ENCODE peak calls at places on chromosomes 13 and 19, in four cellular contexts. A, G, L and C are unnamed samples.

GRCh38 chr13:100349594-100349993 is 239.0 kb downstream of the GGACT start:
- DNase-seq in A (no peak), G (no peak), L (no peak), C (no peak)

GRCh38 chr13:64640002-64640401 is 2590.1 kb downstream of the PCDH9 start:
- DNase-seq in A (peak), G (peak), L (no peak), C (no peak)

GRCh38 chr13:20424959-20425358 is 100.7 kb downstream of the CRYL1 start:
- DNase-seq in A (no peak), G (no peak), L (no peak), C (no peak)

GRCh38 chr13:25741796-25742195 is 310.0 kb downstream of the SHISA2 start:
- DNase-seq in A (no peak), G (no peak), L (no peak), C (no peak)

GRCh38 chr19:32901504-32902161 is 32.1 kb upstream of the SLC7A9 start:
- DNase-seq in A (no peak), G (no peak), L (no peak), C (no peak)

GRCh38 chr13:23778879-23779278 is 110.3 kb downstream of the MIPEP start:
- DNase-seq in A (peak), G (no peak), L (no peak), C (no peak)

GRCh38 chr19:34172661-34173144 is 399 bp downstream of the LSM14A start:
- DNase-seq in A (no peak), G (no peak), L (peak), C (no peak)

GRCh38 chr13:48727252-48728011 is 73.7 kb downstream of the CYSLTR2 start:
- DNase-seq in A (peak), G (no peak), L (no peak), C (no peak)

GRCh38 chr13:23551213-23552008 is 18.8 kb upstream of the TNFRSF19 start:
- DNase-seq in A (no peak), G (no peak), L (no peak), C (no peak)

GRCh38 chr19:40266111-40266510 is 19.0 kb downstream of the AKT2 start:
- DNase-seq in A (no peak), G (no peak), L (no peak), C (no peak)

GRCh38 chr13:110957181-110957884 is 42.5 kb upstream of the ANKRD10 start:
- DNase-seq in A (peak), G (no peak), L (no peak), C (no peak)

GRCh38 chr19:40519352-40520322 is 52.8 kb downstream of the SPTBN4 start:
- DNase-seq in A (peak), G (no peak), L (no peak), C (no peak)

GRCh38 chr13:106616729-106617128 is 48.8 kb upstream of the ARGLU1 start:
- DNase-seq in A (no peak), G (no peak), L (no peak), C (no peak)

GRCh38 chr19:37334179-37335071 is 36.5 kb upstream of the ZNF527 start:
- DNase-seq in A (peak), G (peak), L (peak), C (peak)

GRCh38 chr13:36131931-36132297 is 732 bp upstream of the DCLK1 start:
- DNase-seq in A (no peak), G (no peak), L (no peak), C (no peak)

GRCh38 chr13:51643114-51643881 is 59.0 kb downstream of the WDFY2 start:
- DNase-seq in A (peak), G (peak), L (no peak), C (no peak)
- TF ChIP-seq FOS in A (peak), G (peak), L (no peak), C (no peak)

DNA sequence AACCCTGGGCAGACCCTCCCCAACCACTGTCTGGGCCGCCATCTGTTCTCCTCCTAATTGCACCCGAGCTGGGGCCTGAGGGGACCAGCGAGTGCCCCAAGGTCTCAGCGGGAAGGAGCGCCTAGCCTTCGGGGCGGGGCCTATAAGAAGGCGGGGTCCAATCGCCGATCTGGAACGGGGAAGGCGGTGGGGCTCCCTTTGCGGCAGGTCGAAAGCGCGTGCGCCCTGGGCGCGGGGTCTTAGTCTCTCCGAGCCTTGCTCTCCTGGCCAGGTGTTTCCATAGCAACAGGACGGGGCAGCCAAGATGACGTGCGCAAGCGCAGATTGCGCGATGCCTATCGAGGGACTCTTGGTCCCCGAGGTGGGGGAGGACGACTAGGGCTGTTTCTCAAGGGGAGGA is 2.8 kb downstream of the MAST1 start:
- DNase-seq in A (peak), G (no peak), L (peak), C (no peak)
- TF ChIP-seq FOS in A (no peak), G (no peak), L (no peak), C (no peak)

GRCh38 chr13:85076343-85076742 is 722.9 kb downstream of the SLITRK6 start:
- DNase-seq in A (no peak), G (no peak), L (no peak), C (no peak)

GRCh38 chr13:85080726-85081125 is 718.5 kb downstream of the SLITRK6 start:
- DNase-seq in A (no peak), G (no peak), L (no peak), C (no peak)

GRCh38 chr13:85074543-85075313 is 724.5 kb downstream of the SLITRK6 start:
- DNase-seq in A (no peak), G (no peak), L (no peak), C (no peak)
- TF ChIP-seq FOS in A (no peak), G (no peak), L (no peak), C (no peak)

GRCh38 chr13:72384879-72385278 is 342.6 kb downstream of the MZT1 start:
- DNase-seq in A (peak), G (no peak), L (no peak), C (no peak)
- TF ChIP-seq FOS in A (no peak), G (no peak), L (no peak), C (no peak)

GRCh38 chr19:51372649-51373504 is at the start of gene NKG7:
- DNase-seq in A (no peak), G (no peak), L (peak), C (peak)
- TF ChIP-seq FOS in A (no peak), G (no peak), L (no peak), C (no peak)

GRCh38 chr13:33454844-33455256 is 169.3 kb upstream of the STARD13 start:
- DNase-seq in A (peak), G (no peak), L (no peak), C (no peak)

GRCh38 chr13:33450956-33451709 is 165.6 kb upstream of the STARD13 start:
- DNase-seq in A (no peak), G (no peak), L (no peak), C (no peak)

GRCh38 chr13:33452873-33453558 is 167.5 kb upstream of the STARD13 start:
- DNase-seq in A (no peak), G (no peak), L (no peak), C (no peak)

GRCh38 chr13:33453911-33454310 is 168.4 kb upstream of the STARD13 start:
- DNase-seq in A (peak), G (no peak), L (no peak), C (no peak)

GRCh38 chr13:33455291-33455690 is 169.7 kb upstream of the STARD13 start:
- DNase-seq in A (no peak), G (no peak), L (no peak), C (no peak)
- TF ChIP-seq FOS in A (no peak), G (no peak), L (no peak), C (no peak)

DNA sequence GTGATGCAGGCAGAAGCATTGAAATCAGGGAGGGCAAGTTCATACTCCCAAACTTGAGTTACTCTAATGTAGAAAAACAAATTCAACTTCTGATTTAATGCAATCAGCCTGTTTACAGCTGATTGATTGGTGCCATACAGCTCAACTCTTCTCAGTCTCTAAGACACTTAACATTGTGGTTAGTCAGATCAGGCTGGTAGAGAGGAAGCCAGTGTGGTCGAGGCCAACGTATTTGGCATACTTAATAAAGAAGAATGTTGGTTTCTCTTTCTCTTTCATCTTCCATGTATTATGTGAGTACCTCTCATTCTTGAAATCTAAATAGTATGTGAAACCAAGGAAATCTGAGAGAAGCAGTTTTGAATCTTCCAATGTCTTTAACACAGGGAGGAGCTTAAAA is 255.0 kb upstream of the SLITRK1 start:
- DNase-seq in A (no peak), G (no peak), L (no peak), C (peak)
- TF ChIP-seq FOS in A (no peak), G (no peak), L (no peak), C (no peak)

DNA sequence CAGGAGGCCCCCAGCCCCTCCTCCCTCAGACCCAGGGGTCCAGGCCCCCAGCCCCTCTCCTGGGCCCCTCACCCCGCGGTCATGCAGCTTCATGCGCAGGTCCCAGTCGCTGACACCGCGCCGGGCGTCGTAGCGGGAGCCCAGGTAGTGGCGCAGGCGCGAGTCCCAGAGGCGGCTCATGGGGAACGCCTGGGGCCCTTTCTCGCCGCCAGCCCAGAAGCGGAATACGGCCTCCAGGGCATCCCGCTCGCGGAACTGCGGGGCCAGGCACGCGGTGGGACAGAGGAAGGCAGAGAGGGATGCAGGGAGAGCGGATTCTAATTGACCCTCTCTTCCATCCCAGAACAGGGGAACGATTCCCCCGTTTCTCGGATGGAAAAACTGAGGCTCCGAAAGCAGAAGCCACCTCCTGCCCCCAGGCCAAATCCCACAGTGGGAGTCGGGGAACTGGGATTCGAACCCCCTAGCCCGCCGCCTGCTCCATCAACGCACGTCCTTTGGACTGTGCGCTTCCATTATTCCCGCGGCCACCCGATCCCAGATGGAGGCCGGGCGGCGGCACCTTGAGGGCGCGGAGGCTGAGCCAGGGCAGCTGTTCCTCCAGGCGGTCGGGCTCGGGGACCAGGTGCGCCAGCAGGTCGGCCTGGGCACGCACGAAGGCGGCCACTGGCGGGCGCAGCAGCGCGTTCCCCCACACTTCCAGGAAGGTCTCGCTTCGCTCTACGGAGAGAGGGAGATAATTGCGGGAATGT is 4.2 kb upstream of the TNNI3 start:
- DNase-seq in A (no peak), G (no peak), L (no peak), C (no peak)
- TF ChIP-seq FOS in A (no peak), G (no peak), L (no peak), C (no peak)

DNA sequence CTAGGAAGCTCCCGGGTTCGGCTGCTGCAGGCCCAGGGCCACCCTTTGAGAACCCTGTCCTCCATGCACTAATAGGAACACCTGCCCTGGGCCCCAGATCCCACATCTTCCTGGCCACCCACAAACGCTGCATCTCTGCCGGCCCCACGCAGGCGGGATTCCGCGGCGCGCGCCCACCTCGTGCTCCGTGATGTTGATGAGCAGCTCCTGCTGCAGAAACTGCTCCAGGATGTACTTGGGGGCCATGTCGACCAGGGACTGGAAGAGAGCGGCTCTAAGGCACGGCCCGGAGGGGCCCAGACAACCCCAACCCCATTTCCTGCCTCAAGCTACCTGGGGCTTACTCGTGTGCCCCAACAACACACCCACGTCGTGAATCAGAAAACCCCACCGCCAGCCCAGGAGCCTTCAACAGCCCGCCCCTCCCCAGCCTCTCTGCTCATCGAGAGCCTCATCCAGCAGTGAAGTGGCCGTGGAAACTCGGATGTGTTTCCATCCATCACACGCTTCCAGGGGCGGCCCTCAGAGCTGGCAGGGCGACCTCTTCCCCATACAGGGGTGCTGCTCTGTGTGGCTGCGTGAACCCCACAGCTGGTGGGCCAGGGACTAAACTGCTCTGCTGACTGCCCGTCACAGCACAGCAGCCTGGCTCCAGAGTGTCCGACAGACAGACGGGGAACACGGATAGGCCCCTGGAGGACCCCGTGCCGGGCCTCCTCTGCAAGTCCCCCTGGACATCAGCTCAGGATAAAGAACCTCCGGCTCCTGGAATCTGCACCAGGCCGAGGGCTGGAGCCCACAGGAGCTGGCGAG is 4.2 kb downstream of the POLR2E start:
- DNase-seq in A (no peak), G (no peak), L (no peak), C (no peak)
- TF ChIP-seq FOS in A (no peak), G (no peak), L (no peak), C (no peak)

DNA sequence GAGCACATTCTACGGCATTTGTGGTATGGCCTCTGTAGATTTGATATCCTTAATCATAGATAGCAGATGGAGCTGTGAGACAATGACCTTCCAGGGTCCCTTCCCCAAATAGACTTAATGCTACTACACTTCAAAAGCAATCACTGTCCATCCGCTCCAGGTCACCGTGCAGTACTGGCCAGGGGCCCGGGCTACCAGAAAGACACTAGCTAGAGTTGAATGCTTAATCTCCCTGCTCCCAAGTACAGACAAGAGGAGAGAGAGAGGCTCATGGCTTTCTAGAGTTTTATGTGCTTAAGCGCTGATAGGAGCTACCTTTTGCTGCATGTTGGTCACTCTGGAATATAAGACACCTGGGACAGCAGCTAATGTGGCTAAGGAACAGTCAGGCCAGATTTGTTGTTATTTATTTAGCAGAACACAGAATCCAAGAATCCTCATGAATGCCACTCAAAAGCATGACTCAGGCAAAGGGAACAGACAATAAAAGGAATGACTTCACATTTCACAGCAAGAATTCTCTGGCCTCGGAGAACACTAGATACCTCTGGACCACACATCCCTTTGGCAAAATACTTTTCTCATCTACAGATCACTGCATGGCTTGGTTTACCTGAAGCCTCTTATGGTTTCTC is 165.0 kb downstream of the LACC1 start:
- DNase-seq in A (no peak), G (no peak), L (no peak), C (no peak)
- TF ChIP-seq FOS in A (no peak), G (no peak), L (no peak), C (no peak)